ENCODE peak calls at places on chromosomes 1 and 21, in eight cellular contexts. A is NCI-H748 treated with DMSO at 0.1 percent for 48 hours; I is substantia nigra; T is activated CD8-positive, alpha-beta T cell treated with anti-CD3 and anti-CD28 coated beads, Interleukin-2, amount 10 ng/mL, durations not matched to agents 7 days and 5 days; V is T-helper 2 cell; M is GM12891; E is stimulated activated CD8-positive, alpha-beta memory T cell treated with anti-CD3 and anti-CD28 coated beads, Interleukin-12 subunit alpha, Interleukin-12 subunit beta, amount 100 ng/mL, for 4 hours; W is globus pallidus. N is an unnamed sample.

GRCh38 chr1:147099192-147099591 is 73.1 kb downstream of the PRKAB2 start:
- DNase-seq in T (no peak), V (no peak), E (no peak), M (no peak), A (no peak), W (no peak), I (no peak), N (no peak)

GRCh38 chr1:41868241-41868953 is 50.3 kb downstream of the HIVEP3 start:
- DNase-seq in E (no peak), I (no peak), T (peak; percentile 64), W (no peak), M (peak; percentile 25), V (peak; percentile 79), A (no peak), N (no peak)

GRCh38 chr1:151994956-151995355 is 1.3 kb upstream of the S100A10 start:
- DNase-seq in I (no peak), M (no peak), W (no peak), V (no peak), E (no peak), T (no peak), A (no peak), N (no peak)

GRCh38 chr1:226590626-226591025 is 42.1 kb downstream of the STUM start:
- DNase-seq in E (no peak), A (no peak), W (no peak), I (no peak), T (no peak), V (no peak), M (no peak), N (no peak)

GRCh38 chr1:237672748-237673147 is 218.0 kb downstream of the ZP4 start:
- DNase-seq in E (no peak), A (no peak), V (peak; percentile 35), T (no peak), W (no peak), M (no peak), I (no peak), N (no peak)

GRCh38 chr1:113253979-113254378 is 136.3 kb upstream of the MAGI3 start:
- DNase-seq in V (no peak), E (no peak), I (no peak), T (no peak), M (no peak), W (no peak), A (no peak), N (no peak)

GRCh38 chr1:94235189-94236020 is 2.0 kb downstream of the ARHGAP29 start:
- DNase-seq in M (no peak), A (no peak), V (no peak), I (no peak), E (no peak), W (no peak), T (no peak), N (no peak)

GRCh38 chr1:53089478-53090226 is 27.6 kb downstream of the PODN start:
- DNase-seq in V (no peak), M (no peak), I (no peak), W (no peak), A (no peak), T (no peak), E (no peak), N (peak; percentile 73)

GRCh38 chr1:61056674-61057439 is 25.5 kb upstream of the NFIA start:
- DNase-seq in V (peak; percentile 72), T (no peak), A (peak; percentile 68), M (no peak), W (peak; percentile 73), E (peak; percentile 22), I (peak; percentile 30), N (peak; percentile 82)

GRCh38 chr1:96557336-96557735 is 164.2 kb upstream of the PTBP2 start:
- DNase-seq in W (no peak), M (no peak), V (no peak), E (no peak), T (no peak), I (no peak), A (no peak), N (no peak)

GRCh38 chr21:37593740-37594471 is 227.3 kb downstream of the DYRK1A start:
- DNase-seq in A (no peak), E (no peak), T (no peak), I (no peak), V (no peak), M (no peak), W (no peak), N (no peak)

GRCh38 chr1:34403156-34403555 is 226.4 kb downstream of the C1orf94 start:
- DNase-seq in V (no peak), E (no peak), W (no peak), I (no peak), M (no peak), T (no peak), A (no peak), N (no peak)

GRCh38 chr1:89125571-89126233 is at the start of gene GBP2:
- DNase-seq in A (no peak), I (no peak), E (no peak), T (peak; percentile 35), M (peak; percentile 13), V (peak; percentile 77), W (peak; percentile 30), N (no peak)

GRCh38 chr1:2283371-2283990 is 55.4 kb downstream of the SKI start:
- DNase-seq in E (no peak), W (no peak), I (no peak), T (no peak), M (no peak), V (no peak), A (no peak), N (no peak)

GRCh38 chr1:244778356-244778755 is 57.1 kb upstream of the COX20 start:
- DNase-seq in M (no peak), V (no peak), W (no peak), E (no peak), A (no peak), I (no peak), T (no peak), N (no peak)

GRCh38 chr1:60133848-60134247 is 60.3 kb upstream of the C1orf87 start:
- DNase-seq in V (no peak), A (no peak), I (no peak), E (no peak), T (no peak), W (no peak), M (no peak), N (no peak)

GRCh38 chr1:21490774-21491482 is 18.3 kb upstream of the ALPL start:
- DNase-seq in T (peak; percentile 47), W (peak; percentile 16), A (no peak), E (no peak), M (no peak), I (no peak), V (peak; percentile 27), N (no peak)

GRCh38 chr1:52209429-52209828 is 67.5 kb downstream of the ZFYVE9 start:
- DNase-seq in T (no peak), A (no peak), M (no peak), E (no peak), I (no peak), V (no peak), W (no peak), N (no peak)

GRCh38 chr1:187691439-187691838 is 862.7 kb downstream of the PLA2G4A start:
- DNase-seq in E (no peak), A (no peak), M (no peak), T (no peak), W (no peak), V (no peak), I (no peak), N (no peak)

GRCh38 chr1:1510912-1511532 is 940 bp upstream of the ATAD3A start:
- DNase-seq in W (no peak), M (no peak), I (no peak), T (peak; percentile 36), A (peak; percentile 37), V (peak; percentile 16), E (no peak), N (no peak)

GRCh38 chr1:42952353-42953001 is 6.2 kb downstream of the SLC2A1 start:
- DNase-seq in T (peak; percentile 58), A (no peak), I (no peak), V (peak; percentile 77), W (no peak), M (peak; percentile 41), E (no peak), N (no peak)

GRCh38 chr1:53370369-53370961 is 42.6 kb upstream of the LRP8 start:
- DNase-seq in A (no peak), E (no peak), W (no peak), T (no peak), I (no peak), V (no peak), M (no peak), N (peak; percentile 34)

GRCh38 chr1:109239580-109240068 is 9.7 kb upstream of the CELSR2 start:
- DNase-seq in W (no peak), M (no peak), E (no peak), A (peak; percentile 11), T (peak; percentile 44), V (peak; percentile 57), I (no peak), N (peak; percentile 44)

GRCh38 chr1:26788515-26788785 is 700 bp downstream of the PIGV start:
- DNase-seq in T (no peak), E (no peak), A (no peak), M (no peak), W (no peak), I (no peak), V (no peak), N (no peak)

GRCh38 chr1:97849350-97850339 is 71.2 kb downstream of the DPYD start:
- DNase-seq in T (no peak), I (no peak), V (peak; percentile 17), E (no peak), W (no peak), A (peak; percentile 37), M (no peak), N (no peak)

GRCh38 chr1:64861611-64862010 is 104.7 kb downstream of the JAK1 start:
- DNase-seq in I (no peak), E (no peak), W (no peak), M (no peak), V (no peak), A (no peak), T (no peak), N (no peak)

GRCh38 chr1:153404086-153404635 is 12.2 kb upstream of the S100A7A start:
- DNase-seq in V (no peak), I (no peak), T (no peak), M (no peak), E (no peak), W (no peak), A (no peak), N (peak; percentile 32)

GRCh38 chr1:26799479-26800133 is 11.9 kb downstream of the PIGV start:
- DNase-seq in A (no peak), M (no peak), T (peak; percentile 54), E (no peak), V (peak; percentile 32), W (peak; percentile 78), I (peak; percentile 48), N (peak; percentile 93)

GRCh38 chr1:162626089-162626488 is 6.2 kb upstream of the DDR2 start:
- DNase-seq in E (no peak), M (no peak), V (no peak), I (no peak), W (no peak), T (no peak), A (no peak), N (no peak)

GRCh38 chr1:200224315-200224714 is 185.5 kb downstream of the ZNF281 start:
- DNase-seq in M (no peak), E (no peak), I (no peak), W (no peak), T (no peak), V (no peak), A (no peak), N (no peak)

GRCh38 chr1:31580513-31580870 is 4.2 kb downstream of the TINAGL1 start:
- DNase-seq in E (no peak), I (no peak), A (no peak), M (no peak), T (no peak), V (no peak), W (no peak), N (peak; percentile 38)

GRCh38 chr1:98078586-98078985 is 157.8 kb upstream of the DPYD start:
- DNase-seq in W (no peak), T (no peak), A (no peak), M (no peak), V (no peak), E (no peak), I (no peak), N (no peak)

GRCh38 chr1:215599418-215599817 is 32.3 kb downstream of the KCTD3 start:
- DNase-seq in M (no peak), I (no peak), V (no peak), T (no peak), W (peak; percentile 30), A (no peak), E (no peak), N (no peak)

GRCh38 chr1:45012639-45013278 is 705 bp downstream of the UROD start:
- DNase-seq in E (no peak), M (no peak), A (no peak), V (peak; percentile 28), W (no peak), I (no peak), T (peak; percentile 46), N (peak; percentile 94)